ENCODE peak calls at places on chromosomes 11 and 22, in four cellular contexts. One of them, this sample, is unnamed.

GRCh38 chr11:108115495-108116140 is 5.7 kb upstream of the ACAT1 start:
- DNase-seq in HepG2: no peak
- DNase-seq in GM12878: no peak
- DNase-seq in K562: no peak
- DNase-seq in this sample: no peak

GRCh38 chr11:66015094-66015881 is 3.5 kb downstream of the CST6 start:
- DNase-seq in GM12878: no peak
- DNase-seq in K562: no peak
- DNase-seq in HepG2: no peak
- DNase-seq in this sample: no peak

GRCh38 chr11:44005076-44005800 is 42.5 kb upstream of the ACCSL start:
- DNase-seq in HepG2: no peak
- DNase-seq in GM12878: no peak
- DNase-seq in K562: no peak
- DNase-seq in this sample: peak

GRCh38 chr11:1260023-1260501 is 37.2 kb downstream of the MUC5B start:
- DNase-seq in HepG2: peak
- DNase-seq in GM12878: no peak
- DNase-seq in K562: peak
- DNase-seq in this sample: peak

GRCh38 chr11:58330861-58331260 is 28.0 kb downstream of the OR5B17 start:
- DNase-seq in HepG2: no peak
- DNase-seq in K562: no peak
- DNase-seq in GM12878: no peak
- DNase-seq in this sample: no peak

GRCh38 chr11:46330154-46330886 is 16.9 kb upstream of the DGKZ start:
- DNase-seq in GM12878: no peak
- DNase-seq in K562: no peak
- DNase-seq in HepG2: no peak
- DNase-seq in this sample: no peak

GRCh38 chr11:126146454-126147192 is 64.8 kb downstream of the RPUSD4 start:
- DNase-seq in K562: no peak
- DNase-seq in GM12878: no peak
- DNase-seq in HepG2: peak
- DNase-seq in this sample: no peak

GRCh38 chr11:12508151-12508740 is 130.9 kb downstream of the PARVA start:
- DNase-seq in GM12878: no peak
- DNase-seq in HepG2: no peak
- DNase-seq in K562: no peak
- DNase-seq in this sample: peak

GRCh38 chr11:61061081-61061826 is 41.0 kb upstream of the CD5 start:
- DNase-seq in GM12878: peak
- DNase-seq in K562: no peak
- DNase-seq in HepG2: no peak
- DNase-seq in this sample: no peak

GRCh38 chr11:91664521-91664920 is 560.1 kb upstream of the FAT3 start:
- DNase-seq in GM12878: no peak
- DNase-seq in HepG2: no peak
- DNase-seq in K562: no peak
- DNase-seq in this sample: no peak

GRCh38 chr22:41229730-41230398 is 10.9 kb downstream of the CHADL start:
- DNase-seq in K562: no peak
- DNase-seq in GM12878: no peak
- DNase-seq in HepG2: no peak
- DNase-seq in this sample: no peak

GRCh38 chr11:44942029-44942710 is 8.5 kb downstream of the TP53I11 start:
- DNase-seq in GM12878: no peak
- DNase-seq in K562: no peak
- DNase-seq in HepG2: no peak
- DNase-seq in this sample: no peak

GRCh38 chr11:117616979-117617378 is 180.0 kb downstream of the DSCAML1 start:
- DNase-seq in HepG2: no peak
- DNase-seq in GM12878: no peak
- DNase-seq in K562: no peak
- DNase-seq in this sample: no peak

GRCh38 chr11:20397281-20397680 is 9.8 kb downstream of the PRMT3 start:
- DNase-seq in GM12878: no peak
- DNase-seq in HepG2: peak
- DNase-seq in K562: peak
- DNase-seq in this sample: peak

GRCh38 chr22:25104367-25104766 is 95.3 kb upstream of the CRYBB3 start:
- DNase-seq in K562: no peak
- DNase-seq in GM12878: no peak
- DNase-seq in HepG2: no peak
- DNase-seq in this sample: no peak

GRCh38 chr11:62352355-62353336 is 15.4 kb downstream of the ASRGL1 start:
- DNase-seq in K562: no peak
- DNase-seq in GM12878: peak
- DNase-seq in HepG2: no peak
- DNase-seq in this sample: no peak

GRCh38 chr22:20194681-20195593 is 44.1 kb upstream of the CCDC188 start:
- DNase-seq in HepG2: no peak
- DNase-seq in K562: no peak
- DNase-seq in GM12878: no peak
- DNase-seq in this sample: no peak

GRCh38 chr22:36415415-36416168 is 27.8 kb upstream of the MYH9 start:
- DNase-seq in HepG2: no peak
- DNase-seq in K562: no peak
- DNase-seq in GM12878: no peak
- DNase-seq in this sample: no peak

GRCh38 chr11:45264839-45265515 is 21.2 kb downstream of the SYT13 start:
- DNase-seq in K562: peak
- DNase-seq in GM12878: no peak
- DNase-seq in HepG2: peak
- DNase-seq in this sample: no peak

GRCh38 chr11:116853461-116854073 is 16.1 kb upstream of the APOA1 start:
- DNase-seq in K562: no peak
- DNase-seq in GM12878: peak
- DNase-seq in HepG2: no peak
- DNase-seq in this sample: no peak

GRCh38 chr22:23065069-23065451 is 5.3 kb upstream of the GNAZ start:
- DNase-seq in GM12878: no peak
- DNase-seq in K562: peak
- DNase-seq in HepG2: no peak
- DNase-seq in this sample: peak
- TF ChIP-seq TAF1 in GM12878: no peak
- TF ChIP-seq TAF1 in K562: no peak
- TF ChIP-seq TAF1 in HepG2: no peak
- TF ChIP-seq TAF1 in this sample: no peak

GRCh38 chr11:8744423-8744822 is 61.8 kb downstream of the RPL27A start:
- DNase-seq in K562: no peak
- DNase-seq in GM12878: no peak
- DNase-seq in HepG2: no peak
- DNase-seq in this sample: no peak
- TF ChIP-seq SMC3 in K562: no peak
- TF ChIP-seq SMC3 in GM12878: no peak
- TF ChIP-seq SMC3 in HepG2: no peak
- TF ChIP-seq SMC3 in this sample: no peak

DNA sequence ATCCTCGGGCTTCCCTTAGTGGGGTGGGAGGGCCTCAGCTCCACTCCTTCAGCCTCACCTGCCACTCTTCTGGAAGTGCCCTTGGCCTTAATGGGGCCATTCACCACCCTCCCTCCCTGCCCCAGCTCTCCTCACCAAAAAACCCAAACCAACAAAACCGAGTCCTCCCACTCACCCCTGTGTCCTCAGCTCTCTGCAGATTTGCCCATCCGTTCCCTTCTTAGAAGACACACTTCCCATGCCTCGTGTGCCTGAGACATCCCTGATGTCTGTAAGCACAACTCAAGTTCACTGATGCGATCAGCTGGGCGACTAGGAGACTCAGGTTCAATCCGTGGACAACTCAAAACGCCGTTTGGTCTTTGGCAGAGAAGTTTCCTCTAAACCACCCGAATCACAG is 839.2 kb downstream of the TBC1D22A start:
- DNase-seq in HepG2: no peak
- DNase-seq in GM12878: no peak
- DNase-seq in K562: no peak
- DNase-seq in this sample: peak
- TF ChIP-seq TAF1 in HepG2: no peak
- TF ChIP-seq TAF1 in GM12878: no peak
- TF ChIP-seq TAF1 in K562: no peak
- TF ChIP-seq TAF1 in this sample: no peak

GRCh38 chr11:73194034-73194507 is 24.0 kb upstream of the P2RY2 start:
- DNase-seq in HepG2: no peak
- DNase-seq in GM12878: no peak
- DNase-seq in K562: no peak
- DNase-seq in this sample: no peak

GRCh38 chr11:73193251-73194033 is 24.6 kb upstream of the P2RY2 start:
- DNase-seq in HepG2: no peak
- DNase-seq in K562: no peak
- DNase-seq in GM12878: peak
- DNase-seq in this sample: no peak

GRCh38 chr11:73196576-73196975 is 21.5 kb upstream of the P2RY2 start:
- DNase-seq in HepG2: no peak
- DNase-seq in GM12878: no peak
- DNase-seq in K562: no peak
- DNase-seq in this sample: no peak

GRCh38 chr11:73195191-73196007 is 22.7 kb upstream of the P2RY2 start:
- DNase-seq in GM12878: no peak
- DNase-seq in K562: no peak
- DNase-seq in HepG2: peak
- DNase-seq in this sample: no peak

DNA sequence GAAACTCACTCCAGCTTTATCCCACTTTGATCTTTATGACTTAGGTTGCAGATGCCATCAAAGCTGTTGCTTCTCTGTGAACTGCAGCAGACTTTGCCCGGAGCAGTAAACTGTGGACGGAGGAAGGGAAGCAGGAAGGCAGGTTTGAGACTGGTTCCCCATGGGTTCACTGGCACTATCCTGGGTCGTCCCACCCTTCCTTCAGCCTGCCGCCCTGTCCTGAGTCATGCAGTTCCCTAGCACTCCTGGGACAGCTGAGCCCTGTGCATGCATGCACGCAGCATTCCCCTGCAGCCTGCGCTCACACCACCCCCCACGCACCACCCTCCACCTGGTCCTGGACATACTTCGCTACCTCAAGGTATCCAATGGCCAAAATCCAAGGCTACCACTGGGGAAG is 23.5 kb upstream of the P2RY2 start:
- DNase-seq in HepG2: no peak
- DNase-seq in K562: no peak
- DNase-seq in GM12878: no peak
- DNase-seq in this sample: no peak
- TF ChIP-seq SMC3 in HepG2: no peak
- TF ChIP-seq SMC3 in K562: no peak
- TF ChIP-seq SMC3 in GM12878: no peak
- TF ChIP-seq SMC3 in this sample: no peak

GRCh38 chr11:134654161-134654915 is 242.3 kb upstream of the B3GAT1 start:
- DNase-seq in GM12878: no peak
- DNase-seq in K562: no peak
- DNase-seq in HepG2: no peak
- DNase-seq in this sample: no peak
- TF ChIP-seq TAF1 in GM12878: no peak
- TF ChIP-seq TAF1 in K562: no peak
- TF ChIP-seq TAF1 in HepG2: no peak
- TF ChIP-seq TAF1 in this sample: no peak

GRCh38 chr11:71913716-71914115 is 14.7 kb downstream of the XNDC1N start:
- DNase-seq in GM12878: no peak
- DNase-seq in K562: no peak
- DNase-seq in HepG2: no peak
- DNase-seq in this sample: no peak

GRCh38 chr11:71914127-71914526 is 14.3 kb downstream of the XNDC1N start:
- DNase-seq in K562: no peak
- DNase-seq in HepG2: no peak
- DNase-seq in GM12878: no peak
- DNase-seq in this sample: no peak

GRCh38 chr11:71914617-71915189 is 13.7 kb downstream of the XNDC1N start:
- DNase-seq in GM12878: no peak
- DNase-seq in HepG2: no peak
- DNase-seq in K562: no peak
- DNase-seq in this sample: no peak

GRCh38 chr11:71917646-71918045 is 10.7 kb downstream of the XNDC1N start:
- DNase-seq in HepG2: no peak
- DNase-seq in K562: no peak
- DNase-seq in GM12878: no peak
- DNase-seq in this sample: no peak
- TF ChIP-seq SMC3 in HepG2: no peak
- TF ChIP-seq SMC3 in K562: no peak
- TF ChIP-seq SMC3 in GM12878: no peak
- TF ChIP-seq SMC3 in this sample: no peak

DNA sequence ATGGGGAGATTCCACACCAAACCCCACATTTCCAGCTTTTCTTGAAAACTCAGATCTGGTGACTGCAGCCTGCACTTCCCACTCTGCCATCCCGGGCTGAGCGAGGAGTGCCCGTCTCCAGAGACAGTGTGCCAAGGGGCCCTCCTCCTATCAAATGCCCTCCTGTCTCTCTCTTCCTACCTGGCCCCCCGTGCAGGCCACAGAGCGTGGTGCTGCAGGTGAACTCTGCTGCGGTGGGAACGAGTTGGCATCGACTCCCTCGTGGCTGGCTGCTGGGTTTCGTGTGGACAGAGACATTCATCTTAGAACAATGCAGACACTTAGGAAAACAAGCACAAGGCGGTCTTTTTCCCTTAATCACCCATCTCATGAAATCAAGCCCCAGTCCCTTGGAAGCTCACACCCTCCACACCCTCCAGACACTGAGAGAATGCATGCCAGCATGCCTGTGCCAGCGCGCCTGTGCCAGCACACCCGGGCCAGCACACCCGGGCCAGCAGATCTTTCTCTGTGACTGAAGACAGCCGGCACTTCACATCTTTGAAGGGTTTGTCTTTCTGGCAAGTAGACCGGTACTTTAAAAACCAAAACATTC is 65.0 kb downstream of the PARVB start:
- DNase-seq in GM12878: no peak
- DNase-seq in K562: no peak
- DNase-seq in HepG2: no peak
- DNase-seq in this sample: no peak
- TF ChIP-seq TAF1 in GM12878: no peak
- TF ChIP-seq TAF1 in K562: no peak
- TF ChIP-seq TAF1 in HepG2: no peak
- TF ChIP-seq TAF1 in this sample: no peak

This sample was measured in SK-N-SH.